ENCODE peak calls at places on chromosome 10, in seven cellular contexts. S is HepG2, N is K562, C is SK-N-SH, K is HCT116, F is GM12878, U is H1. L is an unnamed sample.

GRCh38 chr10:86535057-86535882 is 13.7 kb upstream of the WAPL start:
- DNase-seq in S (peak; percentile 38), N (peak; percentile 91), F (no peak), U (no peak), C (no peak), K (peak; percentile 31), L (peak; percentile 95)

GRCh38 chr10:118595064-118595420 is 406 bp downstream of the PRLHR start:
- DNase-seq in K (no peak), U (no peak), F (no peak), N (no peak), S (no peak), C (peak; percentile 27), L (no peak)

GRCh38 chr10:33333260-33334169 is 952 bp downstream of the NRP1 start:
- DNase-seq in U (no peak), S (no peak), F (no peak), K (no peak), C (no peak), N (no peak), L (no peak)

GRCh38 chr10:33010132-33011037 is 52.4 kb upstream of the ITGB1 start:
- DNase-seq in F (no peak), S (peak; percentile 34), K (peak; percentile 77), C (peak; percentile 46), N (peak; percentile 15), U (peak; percentile 10), L (peak; percentile 62)

GRCh38 chr10:24114561-24114960 is 94.4 kb upstream of the KIAA1217 start:
- DNase-seq in C (peak; percentile 28), S (no peak), F (no peak), U (no peak), K (no peak), N (no peak), L (no peak)

GRCh38 chr10:126351021-126351420 is 37.3 kb downstream of the ADAM12 start:
- DNase-seq in K (no peak), C (no peak), F (no peak), U (no peak), S (no peak), N (no peak), L (no peak)

GRCh38 chr10:6843477-6843876 is 263.4 kb upstream of the PRKCQ start:
- DNase-seq in C (no peak), U (no peak), N (no peak), F (peak; percentile 1), K (no peak), S (no peak), L (peak; percentile 33)

GRCh38 chr10:33749042-33749441 is 414.6 kb upstream of the NRP1 start:
- DNase-seq in K (no peak), C (no peak), U (no peak), F (no peak), N (no peak), S (no peak), L (peak; percentile 12)

GRCh38 chr10:99630439-99630838 is 10.2 kb upstream of the SLC25A28 start:
- DNase-seq in N (no peak), F (no peak), S (peak; percentile 55), K (peak; percentile 26), U (no peak), C (peak; percentile 39), L (peak; percentile 30)

GRCh38 chr10:44281662-44282061 is 103.2 kb downstream of the CXCL12 start:
- DNase-seq in F (no peak), C (no peak), S (no peak), N (no peak), K (no peak), U (no peak), L (no peak)

GRCh38 chr10:47021850-47022249 is 110.6 kb downstream of the PTPN20 start:
- DNase-seq in F (no peak), N (no peak), C (no peak), U (no peak), S (no peak), K (no peak), L (no peak)

GRCh38 chr10:119688033-119688508 is 36.9 kb downstream of the BAG3 start:
- DNase-seq in K (no peak), U (peak; percentile 13), F (no peak), S (peak; percentile 54), N (no peak), C (no peak), L (no peak)

GRCh38 chr10:51862149-51862548 is 162.8 kb upstream of the CSTF2T start:
- DNase-seq in K (no peak), U (no peak), S (no peak), C (no peak), F (no peak), N (no peak), L (no peak)

GRCh38 chr10:65496541-65496940 is 1429.3 kb upstream of the LRRTM3 start:
- DNase-seq in N (no peak), F (no peak), C (no peak), K (no peak), U (no peak), S (no peak), L (peak; percentile 38)

GRCh38 chr10:9015005-9015404 is 960.5 kb downstream of the GATA3 start:
- DNase-seq in U (no peak), S (no peak), N (no peak), K (no peak), F (no peak), C (no peak), L (no peak)

GRCh38 chr10:48503293-48503911 is 101.5 kb downstream of the ARHGAP22 start:
- DNase-seq in S (no peak), U (no peak), F (no peak), N (no peak), K (no peak), C (no peak), L (no peak)

GRCh38 chr10:48506147-48506917 is 98.5 kb downstream of the ARHGAP22 start:
- DNase-seq in F (no peak), K (peak; percentile 68), S (peak; percentile 88), U (no peak), C (peak; percentile 60), N (peak; percentile 81), L (no peak)

GRCh38 chr10:48504141-48504885 is 100.6 kb downstream of the ARHGAP22 start:
- DNase-seq in S (no peak), F (no peak), C (no peak), K (no peak), N (peak; percentile 47), U (no peak), L (no peak)

GRCh38 chr10:48507494-48507893 is 97.4 kb downstream of the ARHGAP22 start:
- DNase-seq in S (no peak), F (no peak), C (no peak), N (no peak), K (no peak), U (no peak), L (no peak)

DNA sequence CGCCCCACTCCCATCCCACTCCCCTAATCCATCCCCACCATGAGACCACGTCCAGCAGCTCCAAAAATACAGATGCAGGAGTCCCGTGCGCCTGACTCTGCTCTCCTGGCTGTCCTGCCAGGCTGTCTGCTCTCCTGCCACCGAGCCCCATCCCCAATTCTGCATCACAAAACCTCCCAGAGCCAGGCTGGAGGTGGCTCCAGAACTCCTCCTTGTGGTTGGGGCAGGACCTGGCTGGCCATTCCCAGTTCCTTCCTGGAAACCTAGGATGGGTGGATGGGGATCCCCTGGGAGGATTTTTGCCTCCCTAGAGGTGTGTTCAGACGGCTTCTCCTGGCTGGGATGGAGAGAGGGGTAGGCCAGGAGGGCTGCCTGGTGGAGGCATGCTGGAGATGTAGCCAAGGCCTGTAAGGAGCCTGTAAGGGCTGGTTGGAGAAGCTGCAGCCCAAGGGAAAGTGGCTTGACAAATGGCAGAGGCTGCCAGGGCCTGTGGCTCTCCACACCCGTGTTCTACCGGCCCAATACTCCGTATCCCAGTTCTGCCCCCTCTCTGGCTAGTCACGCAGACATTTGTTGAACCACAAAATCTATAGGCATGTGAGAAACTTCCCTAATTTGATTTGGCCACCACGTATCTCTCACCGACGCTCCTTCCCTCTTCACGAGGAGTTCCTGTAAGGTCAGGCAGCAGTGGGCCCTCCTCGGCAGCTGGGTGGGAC is 99.3 kb downstream of the ARHGAP22 start:
- DNase-seq in U (peak; percentile 31), N (peak; percentile 47), F (no peak), S (no peak), C (no peak), K (no peak), L (no peak)
- TF ChIP-seq JUND in U (no peak), N (no peak), F (no peak), S (no peak), C (no peak), K (no peak), L (no peak)

GRCh38 chr10:664893-665292 is 24.6 kb downstream of the DIP2C start:
- DNase-seq in C (no peak), F (no peak), K (no peak), N (no peak), S (no peak), U (no peak), L (no peak)
- TF ChIP-seq JUND in C (no peak), F (no peak), K (no peak), N (no peak), S (no peak), U (no peak), L (no peak)

GRCh38 chr10:104122273-104123107 is 519 bp downstream of the SFR1 start:
- DNase-seq in F (no peak), C (no peak), K (no peak), U (no peak), S (no peak), N (no peak), L (peak; percentile 12)

GRCh38 chr10:104128214-104128613 is 6.2 kb downstream of the SFR1 start:
- DNase-seq in C (no peak), F (no peak), K (no peak), S (no peak), U (no peak), N (no peak), L (no peak)

GRCh38 chr10:104123397-104123796 is 1.4 kb downstream of the SFR1 start:
- DNase-seq in S (no peak), N (no peak), C (peak; percentile 4), U (no peak), K (no peak), F (no peak), L (no peak)

GRCh38 chr10:104130041-104130440 is 8.1 kb downstream of the SFR1 start:
- DNase-seq in S (no peak), U (no peak), F (no peak), C (no peak), K (no peak), N (no peak), L (no peak)

DNA sequence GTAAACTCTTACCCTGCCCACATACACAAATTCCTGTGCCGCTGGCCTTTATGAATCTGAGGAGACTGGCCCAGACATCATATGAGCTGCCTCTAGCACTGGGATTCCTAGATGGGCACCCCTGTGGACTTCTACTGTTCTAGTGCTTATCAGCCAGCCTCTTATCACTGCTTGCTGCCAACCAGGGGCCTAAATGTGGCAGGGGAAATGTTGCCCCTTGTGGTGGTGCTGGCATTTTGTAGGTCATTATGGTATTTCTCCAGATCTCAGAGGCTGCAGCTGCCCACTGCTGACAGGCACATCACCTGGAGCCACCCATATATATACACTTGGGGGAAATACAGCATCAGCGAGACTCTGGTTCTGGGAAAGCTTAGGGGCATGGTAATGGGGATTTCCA is 5.4 kb downstream of the SFR1 start:
- DNase-seq in N (no peak), U (no peak), F (no peak), K (no peak), S (no peak), C (peak; percentile 57), L (no peak)
- TF ChIP-seq JUND in N (no peak), U (no peak), F (no peak), K (no peak), S (no peak), C (no peak), L (no peak)

DNA sequence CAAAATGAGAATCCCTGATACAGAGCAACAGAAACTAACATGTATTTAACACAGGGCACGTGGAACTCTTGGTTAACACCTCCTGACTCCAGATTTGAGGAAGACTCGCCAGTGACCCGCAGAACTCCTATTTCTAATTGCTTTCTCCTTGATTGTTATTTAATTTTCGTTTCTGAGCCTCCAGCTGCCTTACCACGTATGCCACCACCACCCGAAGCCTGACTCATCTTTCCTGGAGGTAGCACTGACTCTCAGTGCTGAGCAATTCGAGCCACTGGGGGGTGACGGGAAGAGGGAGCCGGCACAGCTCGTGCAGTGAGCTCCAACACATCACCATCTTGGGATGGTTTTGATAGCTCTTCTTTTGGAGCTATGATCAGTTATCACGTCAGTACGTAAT is 273.9 kb upstream of the MGMT start:
- DNase-seq in F (no peak), N (no peak), S (no peak), K (no peak), U (peak; percentile 5), C (no peak), L (no peak)
- TF ChIP-seq JUND in F (no peak), N (no peak), S (no peak), K (no peak), U (peak; percentile 32), C (no peak), L (no peak)